ENCODE peak calls at places on chromosomes 5 and 9, in five cellular contexts. D, G, L, E and U are unnamed samples.

GRCh38 chr5:52893105-52893504 is 96.0 kb upstream of the ITGA2 start:
- DNase-seq in D (no peak), G (no peak), L (no peak), E (no peak), U (no peak)

GRCh38 chr9:17900604-17901003 is 321.7 kb downstream of the SH3GL2 start:
- DNase-seq in D (no peak), G (no peak), L (no peak), E (no peak), U (no peak)

GRCh38 chr9:15250013-15250412 is 57.0 kb downstream of the TTC39B start:
- DNase-seq in D (peak; percentile 21), G (no peak), L (no peak), E (no peak), U (no peak)

GRCh38 chr5:116524051-116524450 is 50.6 kb downstream of the SEMA6A start:
- DNase-seq in D (no peak), G (no peak), L (no peak), E (no peak), U (no peak)

GRCh38 chr9:1869843-1870242 is 145.3 kb upstream of the SMARCA2 start:
- DNase-seq in D (peak; percentile 90), G (no peak), L (no peak), E (peak; percentile 72), U (peak; percentile 42)

GRCh38 chr9:32931129-32931528 is 70.3 kb downstream of the APTX start:
- DNase-seq in D (peak; percentile 7), G (no peak), L (no peak), E (no peak), U (no peak)

GRCh38 chr5:141382469-141383294 is at the start of gene PCDHGA7:
- DNase-seq in D (no peak), G (no peak), L (no peak), E (peak; percentile 60), U (no peak)

GRCh38 chr9:90921104-90921503 is 119.5 kb downstream of the SYK start:
- DNase-seq in D (no peak), G (no peak), L (no peak), E (no peak), U (no peak)

GRCh38 chr9:127943746-127944145 is 6.1 kb upstream of the DPM2 start:
- DNase-seq in D (peak; percentile 95), G (peak; percentile 64), L (peak; percentile 64), E (peak; percentile 73), U (peak; percentile 92)

GRCh38 chr9:13705913-13706312 is 426.4 kb upstream of the MPDZ start:
- DNase-seq in D (no peak), G (no peak), L (no peak), E (no peak), U (no peak)

GRCh38 chr9:86572904-86573303 is 218.7 kb upstream of the TUT7 start:
- DNase-seq in D (no peak), G (no peak), L (no peak), E (no peak), U (no peak)

GRCh38 chr5:9613360-9613759 is 16.8 kb downstream of the TAS2R1 start:
- DNase-seq in D (no peak), G (no peak), L (no peak), E (no peak), U (no peak)

GRCh38 chr9:15873573-15874177 is 320.8 kb downstream of the CCDC171 start:
- DNase-seq in D (peak; percentile 65), G (no peak), L (no peak), E (peak; percentile 48), U (peak; percentile 55)

GRCh38 chr5:159448-160172 is 31.7 kb upstream of the LRRC14B start:
- DNase-seq in D (no peak), G (no peak), L (no peak), E (no peak), U (no peak)

GRCh38 chr5:157126-157715 is 34.1 kb upstream of the LRRC14B start:
- DNase-seq in D (no peak), G (no peak), L (no peak), E (no peak), U (no peak)

GRCh38 chr5:156411-157072 is 34.8 kb upstream of the LRRC14B start:
- DNase-seq in D (no peak), G (no peak), L (no peak), E (no peak), U (no peak)

GRCh38 chr5:158807-159447 is 32.4 kb upstream of the LRRC14B start:
- DNase-seq in D (no peak), G (no peak), L (no peak), E (no peak), U (peak; percentile 3)

GRCh38 chr5:157801-158200 is 33.5 kb upstream of the LRRC14B start:
- DNase-seq in D (no peak), G (no peak), L (no peak), E (no peak), U (peak; percentile 7)
- H3K36me3 ChIP-seq in D (peaks cover 10% of the 10 kb centered on the region), G (no peaks in the 10 kb centered on the region), L (no peaks in the 10 kb centered on the region), E (no peaks in the 10 kb centered on the region), U (peaks cover 30% of the 10 kb centered on the region)

GRCh38 chr9:6716766-6717165 is 41.0 kb upstream of the KDM4C start:
- DNase-seq in D (no peak), G (no peak), L (no peak), E (no peak), U (no peak)
- H3K4me3 ChIP-seq in D (peak overlapping the region; percentile 58), G (peak overlapping the region; percentile 44), L (peak overlapping the region; percentile 53), E (no peak overlapping the region), U (no peak overlapping the region)

DNA sequence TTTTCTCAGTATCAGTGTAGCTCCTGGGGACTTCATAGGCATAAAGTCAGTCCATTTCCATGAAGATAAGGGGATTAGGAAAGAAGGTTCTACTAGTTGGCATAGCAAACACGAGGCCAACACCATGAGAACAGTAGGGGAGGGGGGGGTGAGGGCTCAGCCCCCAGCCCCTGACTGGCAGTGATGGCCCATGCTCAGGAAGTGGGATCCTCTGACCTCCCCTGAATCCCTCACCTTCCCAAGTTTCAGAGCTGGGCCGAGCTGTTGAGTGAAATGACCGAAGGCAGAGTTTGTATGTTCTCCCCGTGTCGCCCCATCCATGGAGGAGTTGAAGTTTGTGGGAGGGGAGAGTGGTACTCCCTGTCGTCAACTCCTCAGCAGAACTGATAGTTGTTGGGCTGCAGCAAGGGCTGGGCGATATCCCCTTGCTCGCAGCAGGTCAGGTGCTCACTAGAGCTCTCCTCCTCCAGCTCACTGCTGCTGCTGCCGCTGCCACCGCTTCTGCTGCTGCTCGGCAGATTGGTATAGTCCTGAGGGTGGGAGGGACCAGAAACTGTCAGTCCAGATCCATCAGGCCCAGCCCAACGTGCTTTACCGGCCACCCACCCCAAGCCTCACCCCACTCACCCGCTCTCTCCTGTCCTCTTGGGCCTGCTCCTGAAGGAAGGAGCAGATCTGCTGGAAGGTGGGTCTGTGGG is 32.5 kb downstream of the CSF1R start:
- DNase-seq in D (no peak), G (no peak), L (no peak), E (no peak), U (no peak)
- H3K36me3 ChIP-seq in D (peaks cover 14% of the 10 kb centered on the region), G (peaks cover 43% of the 10 kb centered on the region), L (peaks cover 41% of the 10 kb centered on the region), E (peaks cover 15% of the 10 kb centered on the region), U (peaks cover 60% of the 10 kb centered on the region)

GRCh38 chr9:125854553-125855275 is 107.5 kb downstream of the PBX3 start:
- DNase-seq in D (no peak), G (no peak), L (no peak), E (no peak), U (peak; percentile 28)
- H3K4me3 ChIP-seq in D (no peak overlapping the region), G (no peak overlapping the region), L (no peak overlapping the region), E (no peak overlapping the region), U (no peak overlapping the region)

DNA sequence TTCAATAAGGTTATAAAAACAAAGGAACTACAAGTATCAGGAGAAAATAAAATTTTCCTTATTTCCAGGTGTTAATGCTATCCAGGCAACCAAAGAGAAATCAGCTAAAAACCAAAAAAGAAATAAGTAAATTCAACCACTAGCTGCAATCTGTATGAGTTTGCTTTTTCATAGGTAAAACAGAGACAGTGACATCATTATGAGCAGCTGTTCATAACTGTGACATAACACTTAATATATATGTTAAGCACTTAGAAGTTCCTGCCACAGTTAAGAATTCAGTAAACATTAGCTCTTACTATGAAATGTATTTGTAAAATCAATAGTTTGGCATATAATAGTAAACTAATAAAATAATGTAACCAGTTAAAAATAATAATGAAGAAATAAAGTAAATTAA is 20.9 kb downstream of the P4HA2 start:
- DNase-seq in D (no peak), G (no peak), L (no peak), E (no peak), U (no peak)
- H3K36me3 ChIP-seq in D (no peaks in the 10 kb centered on the region), G (no peaks in the 10 kb centered on the region), L (no peaks in the 10 kb centered on the region), E (no peaks in the 10 kb centered on the region), U (peaks cover 7% of the 10 kb centered on the region)

DNA sequence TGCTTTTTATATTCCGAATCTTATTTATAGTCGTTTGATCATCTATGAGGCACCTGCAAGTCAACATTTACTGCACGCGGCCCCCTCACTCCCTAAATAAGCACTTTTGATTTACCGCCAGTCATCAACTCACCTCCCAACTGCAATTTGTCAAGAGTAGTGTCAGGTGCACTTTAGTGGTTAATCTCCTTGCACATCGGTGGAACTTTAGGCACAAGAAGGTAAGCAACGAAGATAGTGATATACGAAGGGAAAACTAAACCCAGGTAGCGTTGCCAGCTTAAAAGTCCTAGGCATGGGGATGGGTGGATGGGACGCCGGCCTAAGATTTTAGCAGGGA is 513 bp upstream of the RNF180 start:
- DNase-seq in D (peak; percentile 54), G (no peak), L (no peak), E (no peak), U (no peak)
- H3K4me3 ChIP-seq in D (peak overlapping the region; percentile 77), G (no peak overlapping the region), L (no peak overlapping the region), E (peak overlapping the region; percentile 74), U (no peak overlapping the region)

GRCh38 chr5:178143901-178144300 is 9.8 kb downstream of the NHP2 start:
- DNase-seq in D (no peak), G (no peak), L (no peak), E (no peak), U (no peak)
- H3K36me3 ChIP-seq in D (peaks cover 71% of the 10 kb centered on the region), G (peaks cover 42% of the 10 kb centered on the region), L (peaks cover 33% of the 10 kb centered on the region), E (no peaks in the 10 kb centered on the region), U (peaks cover 70% of the 10 kb centered on the region)